ENCODE peak calls at places on chromosomes 13 and 19, in five cellular contexts. B is prostate gland, V is breast epithelium, M is stomach, T is transverse colon. U is an unnamed sample.

GRCh38 chr13:40318366-40318765 is 348.1 kb downstream of the FOXO1 start:
- DNase-seq in B (peak), V (peak), T (peak), M (peak), U (no peak)

GRCh38 chr13:33494596-33495214 is 209.2 kb upstream of the STARD13 start:
- DNase-seq in T (no peak), V (no peak), M (no peak), B (no peak), U (no peak)

GRCh38 chr19:6086081-6086858 is 24.0 kb downstream of the RFX2 start:
- DNase-seq in B (no peak), T (no peak), V (no peak), M (no peak), U (no peak)

GRCh38 chr13:102355251-102355650 is 46.6 kb downstream of the FGF14 start:
- DNase-seq in B (no peak), T (no peak), M (no peak), V (no peak), U (no peak)

GRCh38 chr13:33235564-33235963 is 50.0 kb downstream of the STARD13 start:
- DNase-seq in M (no peak), T (no peak), B (no peak), V (no peak), U (no peak)

GRCh38 chr13:55632402-55632801 is 1508.3 kb upstream of the PRR20A start:
- DNase-seq in M (no peak), B (no peak), V (no peak), T (no peak), U (no peak)

GRCh38 chr13:26558074-26558805 is 757 bp downstream of the WASF3 start:
- DNase-seq in B (no peak), T (no peak), V (no peak), M (no peak), U (peak)

GRCh38 chr13:87671824-87672603 is 843 bp downstream of the SLITRK5 start:
- DNase-seq in T (peak), M (no peak), V (no peak), B (no peak), U (no peak)

GRCh38 chr19:48806818-48807589 is 3.8 kb downstream of the BCAT2 start:
- DNase-seq in V (no peak), T (peak), B (no peak), M (no peak), U (no peak)

GRCh38 chr13:51806571-51806970 is 2.6 kb upstream of the DHRS12 start:
- DNase-seq in B (no peak), M (peak), V (no peak), T (no peak), U (no peak)

GRCh38 chr19:32642771-32643170 is 32.2 kb downstream of the ANKRD27 start:
- DNase-seq in T (peak), M (no peak), V (no peak), B (no peak), U (no peak)

GRCh38 chr19:34128558-34129250 is 43.6 kb upstream of the LSM14A start:
- DNase-seq in T (no peak), V (no peak), B (no peak), M (no peak), U (no peak)

GRCh38 chr19:38514812-38515633 is 81.5 kb downstream of the RYR1 start:
- DNase-seq in T (peak), B (peak), M (peak), V (no peak), U (peak)

GRCh38 chr19:17026041-17026658 is 460 bp downstream of the CPAMD8 start:
- DNase-seq in M (no peak), B (peak), T (peak), V (no peak), U (no peak)

GRCh38 chr19:21362291-21362690 is 3.5 kb downstream of the ZNF738 start:
- DNase-seq in B (no peak), V (no peak), T (no peak), M (no peak), U (no peak)

GRCh38 chr19:21358768-21359451 is at the start of gene ZNF738:
- DNase-seq in T (peak), B (peak), M (peak), V (peak), U (peak)
- TF ChIP-seq POLR2A in T (peak), B (peak), M (no peak), V (no peak), U (peak)

DNA sequence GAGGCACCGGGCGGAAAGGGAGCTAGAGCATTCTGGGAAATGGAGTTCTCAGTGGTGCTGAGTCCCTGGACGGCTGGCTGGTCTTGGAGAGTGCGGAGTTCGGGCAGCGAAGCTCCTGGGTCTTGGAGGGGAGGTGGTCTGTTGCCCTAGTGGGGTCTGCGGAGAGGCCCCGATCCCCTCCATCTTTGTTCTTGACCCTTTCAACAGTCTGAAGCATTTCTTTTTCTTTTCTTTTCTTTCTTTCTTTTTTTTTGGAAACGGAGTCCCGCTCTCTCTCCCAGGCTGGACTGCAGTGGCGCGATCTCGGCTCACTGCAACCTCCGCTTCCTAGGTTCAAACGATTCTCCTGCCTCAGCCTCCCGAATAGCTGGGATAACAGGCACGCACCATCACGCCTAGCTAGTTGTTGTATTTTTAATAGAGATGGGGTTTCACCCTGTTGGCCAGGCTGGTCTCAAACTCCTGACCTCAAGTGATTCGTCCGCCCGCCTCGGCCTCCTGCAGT is 440 bp upstream of the SYMPK start:
- DNase-seq in B (no peak), V (no peak), T (peak), M (no peak), U (no peak)
- TF ChIP-seq POLR2AphosphoS5 in B (no peak), V (peak), T (no peak), M (no peak), U (no peak)

DNA sequence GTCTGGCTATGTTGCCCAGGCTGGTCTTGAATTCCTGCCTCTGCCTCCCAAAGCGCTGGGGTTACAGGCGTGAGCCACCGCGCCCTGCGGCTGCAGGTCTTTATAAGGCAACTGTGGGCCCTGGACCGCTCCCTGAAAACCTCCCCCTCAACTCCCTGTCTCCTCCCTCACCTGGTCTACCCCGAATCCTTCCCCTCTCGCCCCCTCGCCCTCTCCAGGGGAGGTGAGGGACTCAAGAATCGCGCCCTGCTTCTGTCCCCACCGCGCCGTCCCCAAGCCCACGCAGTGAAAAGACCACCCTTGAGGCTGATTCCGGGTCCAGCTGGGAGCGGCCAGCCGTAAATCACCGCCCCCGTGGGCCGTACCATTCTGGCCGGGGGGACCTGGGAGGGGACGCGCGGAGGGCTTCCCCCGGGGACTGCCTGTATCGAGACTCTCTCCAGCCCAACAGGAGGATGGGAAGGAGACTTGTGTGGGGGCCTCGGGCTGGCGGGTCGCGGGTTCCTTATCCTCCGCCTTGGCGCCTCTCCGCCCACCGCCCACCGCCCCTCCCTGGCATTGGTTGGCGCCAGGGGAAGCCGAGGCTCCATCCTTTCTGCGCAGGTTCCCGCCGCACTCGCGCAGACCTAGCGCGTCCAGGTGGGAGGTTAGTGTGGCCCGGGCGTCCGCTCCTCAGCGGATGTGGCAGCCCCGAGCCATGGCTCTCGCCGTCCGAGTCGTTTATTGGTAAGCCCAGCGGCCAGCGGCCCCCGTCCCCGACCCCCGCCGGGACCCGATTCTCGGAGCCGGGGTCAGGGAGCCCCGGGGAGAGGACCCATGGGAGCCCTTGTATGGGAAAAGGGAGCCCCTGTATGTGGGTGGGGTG is at the start of gene SELENOW:
- DNase-seq in M (peak), T (peak), B (peak), V (peak), U (peak)
- TF ChIP-seq POLR2A in M (peak), T (peak), B (peak), V (peak), U (peak)

DNA sequence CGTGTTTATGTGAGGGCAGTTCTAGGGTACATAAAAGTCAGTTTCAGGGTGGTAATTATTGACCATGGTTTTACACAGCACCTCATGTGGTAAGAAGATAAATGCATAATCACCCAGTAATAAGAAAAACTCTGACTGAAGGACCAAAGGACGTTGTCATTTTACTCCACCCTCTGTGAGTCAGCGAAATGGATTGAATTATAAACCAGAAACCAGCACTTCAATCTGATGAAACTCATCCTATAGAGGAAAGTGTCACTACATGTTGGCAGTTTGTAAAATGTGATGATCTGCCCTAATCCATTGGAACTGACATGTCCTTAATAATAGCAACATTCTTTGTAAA is 406.8 kb downstream of the KLF5 start:
- DNase-seq in B (no peak), V (no peak), M (no peak), T (peak), U (no peak)
- TF ChIP-seq POLR2AphosphoS5 in B (no peak), V (no peak), M (no peak), T (no peak), U (no peak)

DNA sequence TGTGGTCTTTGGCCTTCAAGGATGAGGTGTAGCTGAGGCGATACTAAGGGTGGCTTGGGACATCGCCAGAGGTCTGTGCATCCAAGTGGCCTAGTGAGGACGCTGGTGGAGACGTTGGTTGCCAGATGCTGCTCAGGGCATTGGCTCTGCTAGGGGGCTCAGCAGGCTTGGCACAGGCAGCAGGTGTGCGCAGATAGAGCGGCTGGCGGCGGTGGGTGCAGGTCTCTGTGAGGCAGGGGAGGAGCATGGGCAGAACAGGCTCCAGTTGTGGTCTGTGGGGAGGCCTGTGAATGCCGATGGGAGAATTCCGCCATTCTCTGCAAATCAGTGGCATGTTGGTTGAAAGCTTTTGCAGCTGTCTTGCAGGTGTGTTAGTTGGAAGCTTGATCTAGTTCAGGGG is 21.2 kb downstream of the PRAM1 start:
- DNase-seq in T (no peak), V (no peak), M (no peak), B (no peak), U (no peak)
- TF ChIP-seq POLR2A in T (no peak), V (no peak), M (no peak), B (no peak), U (no peak)

GRCh38 chr19:18435848-18436631 is 1.9 kb downstream of the ISYNA1 start:
- DNase-seq in B (no peak), M (no peak), V (no peak), T (no peak), U (no peak)
- TF ChIP-seq POLR2AphosphoS5 in B (no peak), M (no peak), V (no peak), T (no peak), U (no peak)

GRCh38 chr13:95484052-95484451 is 68.5 kb upstream of the CLDN10 start:
- DNase-seq in M (no peak), B (no peak), V (no peak), T (no peak), U (no peak)
- TF ChIP-seq POLR2A in M (no peak), B (no peak), V (no peak), T (no peak), U (no peak)